ENCODE peak calls at places on chromosomes 5 and 9, in eight cellular contexts. T is ureter; O is heart right ventricle; X is CD4-positive, alpha-beta T cell; L is AG09319; S is stimulated activated CD4-positive, alpha-beta T cell treated with anti-CD3 and anti-CD28 coated beads, Interleukin-12 subunit alpha, Interleukin-12 subunit beta, amount 100 ng/mL, for 4 hours; K is posterior vena cava; E is germinal center. V is an unnamed sample.

GRCh38 chr5:168908207-168908606 is 329.0 kb upstream of the PANK3 start:
- DNase-seq in K (no peak), O (no peak), X (no peak), S (no peak), E (no peak), T (no peak), L (no peak), V (no peak)

GRCh38 chr9:77864096-77864889 is 167.3 kb downstream of the GNAQ start:
- DNase-seq in E (no peak), T (no peak), S (no peak), L (no peak), X (no peak), K (no peak), O (no peak), V (no peak)

GRCh38 chr5:119078870-119079269 is 8.0 kb downstream of the DMXL1 start:
- DNase-seq in L (no peak), K (no peak), E (no peak), X (no peak), S (no peak), T (no peak), O (no peak), V (no peak)

GRCh38 chr9:78003730-78004129 is 27.9 kb downstream of the GNAQ start:
- DNase-seq in S (no peak), O (no peak), K (no peak), X (no peak), L (no peak), T (no peak), E (no peak), V (no peak)

GRCh38 chr5:79229357-79230174 is 6.4 kb upstream of the JMY start:
- DNase-seq in T (no peak), O (no peak), X (no peak), E (no peak), S (no peak), K (no peak), L (peak), V (no peak)

GRCh38 chr5:135398855-135399837 is at the start of gene MACROH2A1:
- DNase-seq in K (peak), T (peak), O (peak), S (peak), E (peak), X (peak), L (peak), V (peak)

GRCh38 chr5:124456244-124456643 is 290.2 kb downstream of the ZNF608 start:
- DNase-seq in K (no peak), S (no peak), T (no peak), E (no peak), X (no peak), L (peak), O (no peak), V (no peak)

GRCh38 chr9:112971415-112971814 is 40.6 kb downstream of the ZNF883 start:
- DNase-seq in O (no peak), K (no peak), L (no peak), S (no peak), X (no peak), E (peak), T (no peak), V (no peak)

GRCh38 chr9:113602126-113603119 is 138.9 kb downstream of the RGS3 start:
- DNase-seq in K (peak), O (peak), X (no peak), S (peak), T (peak), L (no peak), E (peak), V (no peak)

GRCh38 chr9:82553654-82554366 is 509.1 kb downstream of the RASEF start:
- DNase-seq in L (no peak), S (no peak), K (no peak), T (no peak), X (no peak), O (no peak), E (no peak), V (no peak)

GRCh38 chr5:113293613-113294340 is 141.0 kb downstream of the TSSK1B start:
- DNase-seq in T (no peak), X (no peak), O (no peak), L (no peak), S (no peak), E (no peak), K (no peak), V (no peak)

GRCh38 chr9:36154213-36154952 is 14.8 kb upstream of the CCIN start:
- DNase-seq in T (no peak), K (no peak), E (no peak), S (no peak), L (no peak), X (no peak), O (peak), V (no peak)

GRCh38 chr9:129568560-129569505 is 52.1 kb downstream of the C9orf50 start:
- DNase-seq in E (no peak), T (peak), O (peak), K (no peak), L (no peak), X (no peak), S (no peak), V (no peak)

GRCh38 chr5:145981612-145982571 is 45.5 kb downstream of the SH3RF2 start:
- DNase-seq in E (no peak), K (no peak), S (no peak), T (peak), L (no peak), O (no peak), X (no peak), V (no peak)

GRCh38 chr5:41527201-41527779 is 16.9 kb upstream of the PLCXD3 start:
- DNase-seq in T (no peak), X (no peak), O (no peak), E (no peak), S (no peak), L (peak), K (peak), V (no peak)

GRCh38 chr9:138022121-138022741 is 144.6 kb downstream of the CACNA1B start:
- DNase-seq in S (no peak), O (no peak), X (no peak), T (peak), K (peak), E (no peak), L (no peak), V (no peak)

GRCh38 chr5:110544603-110545002 is 181.9 kb downstream of the TMEM232 start:
- DNase-seq in E (no peak), S (no peak), K (no peak), O (no peak), L (no peak), T (no peak), X (no peak), V (no peak)

GRCh38 chr5:594241-594860 is 17.8 kb upstream of the CEP72 start:
- DNase-seq in O (no peak), T (no peak), X (no peak), S (no peak), K (no peak), E (no peak), L (no peak), V (no peak)

GRCh38 chr5:59380350-59380951 is 513.1 kb downstream of the PDE4D start:
- DNase-seq in T (no peak), L (peak), X (no peak), E (peak), K (no peak), S (no peak), O (no peak), V (no peak)

GRCh38 chr5:155252717-155253116 is 239.2 kb downstream of the KIF4B start:
- DNase-seq in S (no peak), L (no peak), K (no peak), X (no peak), T (no peak), E (no peak), O (no peak), V (no peak)

GRCh38 chr9:35905912-35906679 is at the start of gene HRCT1:
- DNase-seq in E (no peak), X (no peak), L (peak), T (peak), K (peak), O (peak), S (no peak), V (no peak)

GRCh38 chr5:52997424-52997823 is 8.3 kb downstream of the ITGA2 start:
- DNase-seq in O (no peak), S (no peak), L (no peak), T (no peak), K (no peak), E (no peak), X (no peak), V (no peak)

GRCh38 chr9:137387034-137387890 is 35.7 kb downstream of the EXD3 start:
- DNase-seq in X (peak), O (no peak), K (no peak), S (peak), E (no peak), L (no peak), T (no peak), V (peak)

GRCh38 chr5:149426931-149427330 is 47.8 kb upstream of the IL17B start:
- DNase-seq in X (no peak), E (no peak), K (no peak), L (no peak), T (no peak), O (no peak), S (no peak), V (no peak)

GRCh38 chr9:75183293-75183692 is 95.0 kb downstream of the OSTF1 start:
- DNase-seq in T (no peak), E (no peak), S (no peak), K (no peak), O (no peak), X (no peak), L (no peak), V (no peak)

GRCh38 chr9:137294684-137295312 is 7.3 kb downstream of the NRARP start:
- DNase-seq in L (no peak), X (no peak), T (no peak), K (no peak), S (no peak), E (no peak), O (peak), V (no peak)

GRCh38 chr9:129798973-129799372 is 4.0 kb upstream of the TOR1B start:
- DNase-seq in K (no peak), O (no peak), E (no peak), X (no peak), L (no peak), T (no peak), S (no peak), V (no peak)

GRCh38 chr5:140358738-140359310 is 1.2 kb upstream of the SLC4A9 start:
- DNase-seq in E (no peak), X (no peak), O (no peak), K (peak), S (no peak), T (no peak), L (no peak), V (no peak)

GRCh38 chr5:150142800-150143724 is 12.6 kb downstream of the PDGFRB start:
- DNase-seq in S (no peak), X (no peak), O (peak), E (no peak), L (peak), T (peak), K (peak), V (no peak)

GRCh38 chr5:110045153-110045552 is 355.4 kb downstream of the MAN2A1 start:
- DNase-seq in K (no peak), X (no peak), T (no peak), S (no peak), L (peak), O (no peak), E (no peak), V (no peak)

V was measured in CD8-positive, alpha-beta T cell.